ENCODE peak calls at places on chromosomes 11 and 22, in six cellular contexts. One of them, this sample, is unnamed.

GRCh38 chr22:19242699-19243098 is 48.8 kb downstream of the CLTCL1 start:
- DNase-seq in body of pancreas: no peak
- DNase-seq in left ventricle myocardium inferior: no peak
- DNase-seq in activated B cell treated with CpG ODN at 0.5 μM for 24 hours: no peak
- DNase-seq in mesothelial cell of epicardium: no peak
- DNase-seq in suprapubic skin: no peak
- DNase-seq in this sample: no peak

GRCh38 chr11:44609028-44609782 is 43.7 kb downstream of the CD82 start:
- DNase-seq in suprapubic skin: no peak
- DNase-seq in mesothelial cell of epicardium: no peak
- DNase-seq in left ventricle myocardium inferior: no peak
- DNase-seq in activated B cell treated with CpG ODN at 0.5 μM for 24 hours: peak
- DNase-seq in body of pancreas: no peak
- DNase-seq in this sample: peak

GRCh38 chr11:134050541-134051383 is 18.1 kb upstream of the JAM3 start:
- DNase-seq in suprapubic skin: peak
- DNase-seq in mesothelial cell of epicardium: peak
- DNase-seq in activated B cell treated with CpG ODN at 0.5 μM for 24 hours: peak
- DNase-seq in body of pancreas: peak
- DNase-seq in left ventricle myocardium inferior: peak
- DNase-seq in this sample: peak

GRCh38 chr22:29146101-29146560 is 59.6 kb upstream of the EMID1 start:
- DNase-seq in body of pancreas: no peak
- DNase-seq in mesothelial cell of epicardium: no peak
- DNase-seq in left ventricle myocardium inferior: no peak
- DNase-seq in activated B cell treated with CpG ODN at 0.5 μM for 24 hours: no peak
- DNase-seq in suprapubic skin: peak
- DNase-seq in this sample: no peak

GRCh38 chr11:104765401-104765800 is 132.9 kb downstream of the CASP12 start:
- DNase-seq in mesothelial cell of epicardium: no peak
- DNase-seq in body of pancreas: no peak
- DNase-seq in activated B cell treated with CpG ODN at 0.5 μM for 24 hours: no peak
- DNase-seq in suprapubic skin: no peak
- DNase-seq in left ventricle myocardium inferior: no peak
- DNase-seq in this sample: no peak

GRCh38 chr11:78946945-78947914 is 372.6 kb upstream of the NARS2 start:
- DNase-seq in body of pancreas: no peak
- DNase-seq in activated B cell treated with CpG ODN at 0.5 μM for 24 hours: no peak
- DNase-seq in left ventricle myocardium inferior: no peak
- DNase-seq in mesothelial cell of epicardium: no peak
- DNase-seq in suprapubic skin: no peak
- DNase-seq in this sample: no peak

GRCh38 chr11:75024764-75025211 is 36.1 kb downstream of the NEU3 start:
- DNase-seq in activated B cell treated with CpG ODN at 0.5 μM for 24 hours: no peak
- DNase-seq in body of pancreas: no peak
- DNase-seq in left ventricle myocardium inferior: no peak
- DNase-seq in mesothelial cell of epicardium: no peak
- DNase-seq in suprapubic skin: no peak
- DNase-seq in this sample: no peak

GRCh38 chr11:132402056-132402684 is 1031.8 kb downstream of the NTM start:
- DNase-seq in activated B cell treated with CpG ODN at 0.5 μM for 24 hours: no peak
- DNase-seq in mesothelial cell of epicardium: peak
- DNase-seq in body of pancreas: peak
- DNase-seq in suprapubic skin: no peak
- DNase-seq in left ventricle myocardium inferior: peak
- DNase-seq in this sample: peak

GRCh38 chr22:46518038-46518437 is 19.4 kb downstream of the CELSR1 start:
- DNase-seq in activated B cell treated with CpG ODN at 0.5 μM for 24 hours: no peak
- DNase-seq in left ventricle myocardium inferior: no peak
- DNase-seq in mesothelial cell of epicardium: no peak
- DNase-seq in suprapubic skin: peak
- DNase-seq in body of pancreas: no peak
- DNase-seq in this sample: no peak

GRCh38 chr11:116641561-116642045 is 131.2 kb downstream of the BUD13 start:
- DNase-seq in mesothelial cell of epicardium: peak
- DNase-seq in left ventricle myocardium inferior: peak
- DNase-seq in body of pancreas: peak
- DNase-seq in suprapubic skin: no peak
- DNase-seq in activated B cell treated with CpG ODN at 0.5 μM for 24 hours: no peak
- DNase-seq in this sample: peak

GRCh38 chr11:110758012-110758411 is 45.8 kb upstream of the ARHGAP20 start:
- DNase-seq in suprapubic skin: no peak
- DNase-seq in mesothelial cell of epicardium: no peak
- DNase-seq in left ventricle myocardium inferior: no peak
- DNase-seq in activated B cell treated with CpG ODN at 0.5 μM for 24 hours: no peak
- DNase-seq in body of pancreas: no peak
- DNase-seq in this sample: no peak

GRCh38 chr11:117828641-117829368 is 4.3 kb upstream of the FXYD2 start:
- DNase-seq in body of pancreas: peak
- DNase-seq in suprapubic skin: peak
- DNase-seq in activated B cell treated with CpG ODN at 0.5 μM for 24 hours: peak
- DNase-seq in left ventricle myocardium inferior: peak
- DNase-seq in mesothelial cell of epicardium: peak
- DNase-seq in this sample: peak

GRCh38 chr22:21832291-21833290 is 34.9 kb downstream of the MAPK1 start:
- DNase-seq in left ventricle myocardium inferior: no peak
- DNase-seq in activated B cell treated with CpG ODN at 0.5 μM for 24 hours: no peak
- DNase-seq in body of pancreas: no peak
- DNase-seq in mesothelial cell of epicardium: no peak
- DNase-seq in suprapubic skin: no peak
- DNase-seq in this sample: no peak

GRCh38 chr11:3200388-3201111 is 18.1 kb downstream of the MRGPRG start:
- DNase-seq in activated B cell treated with CpG ODN at 0.5 μM for 24 hours: no peak
- DNase-seq in left ventricle myocardium inferior: no peak
- DNase-seq in suprapubic skin: peak
- DNase-seq in body of pancreas: no peak
- DNase-seq in mesothelial cell of epicardium: no peak
- DNase-seq in this sample: no peak

GRCh38 chr11:613369-613968 is 2.3 kb downstream of the IRF7 start:
- DNase-seq in suprapubic skin: peak
- DNase-seq in activated B cell treated with CpG ODN at 0.5 μM for 24 hours: no peak
- DNase-seq in body of pancreas: peak
- DNase-seq in mesothelial cell of epicardium: no peak
- DNase-seq in left ventricle myocardium inferior: peak
- DNase-seq in this sample: peak

GRCh38 chr11:27977031-27977430 is 130.9 kb downstream of the KIF18A start:
- DNase-seq in activated B cell treated with CpG ODN at 0.5 μM for 24 hours: no peak
- DNase-seq in mesothelial cell of epicardium: no peak
- DNase-seq in body of pancreas: no peak
- DNase-seq in left ventricle myocardium inferior: no peak
- DNase-seq in suprapubic skin: no peak
- DNase-seq in this sample: no peak

GRCh38 chr11:38315151-38315550 is 1717.1 kb upstream of the RAG2 start:
- DNase-seq in body of pancreas: no peak
- DNase-seq in suprapubic skin: no peak
- DNase-seq in mesothelial cell of epicardium: no peak
- DNase-seq in left ventricle myocardium inferior: no peak
- DNase-seq in activated B cell treated with CpG ODN at 0.5 μM for 24 hours: no peak
- DNase-seq in this sample: no peak

GRCh38 chr11:5596611-5597201 is at the start of gene TRIM6:
- DNase-seq in mesothelial cell of epicardium: peak
- DNase-seq in left ventricle myocardium inferior: peak
- DNase-seq in activated B cell treated with CpG ODN at 0.5 μM for 24 hours: no peak
- DNase-seq in suprapubic skin: peak
- DNase-seq in body of pancreas: peak
- DNase-seq in this sample: peak

GRCh38 chr11:132196928-132197327 is 826.5 kb downstream of the NTM start:
- DNase-seq in left ventricle myocardium inferior: no peak
- DNase-seq in body of pancreas: no peak
- DNase-seq in suprapubic skin: no peak
- DNase-seq in mesothelial cell of epicardium: no peak
- DNase-seq in activated B cell treated with CpG ODN at 0.5 μM for 24 hours: no peak
- DNase-seq in this sample: no peak

GRCh38 chr11:70409437-70409836 is 11.1 kb downstream of the CTTN start:
- DNase-seq in mesothelial cell of epicardium: no peak
- DNase-seq in left ventricle myocardium inferior: no peak
- DNase-seq in suprapubic skin: no peak
- DNase-seq in activated B cell treated with CpG ODN at 0.5 μM for 24 hours: no peak
- DNase-seq in body of pancreas: no peak
- DNase-seq in this sample: no peak

GRCh38 chr11:94586546-94586945 is 19.4 kb downstream of the PIWIL4 start:
- DNase-seq in left ventricle myocardium inferior: no peak
- DNase-seq in activated B cell treated with CpG ODN at 0.5 μM for 24 hours: no peak
- DNase-seq in suprapubic skin: no peak
- DNase-seq in body of pancreas: no peak
- DNase-seq in mesothelial cell of epicardium: no peak
- DNase-seq in this sample: no peak

GRCh38 chr22:45318558-45319318 is 9.0 kb downstream of the FAM118A start:
- DNase-seq in mesothelial cell of epicardium: no peak
- DNase-seq in activated B cell treated with CpG ODN at 0.5 μM for 24 hours: no peak
- DNase-seq in suprapubic skin: no peak
- DNase-seq in body of pancreas: no peak
- DNase-seq in left ventricle myocardium inferior: no peak
- DNase-seq in this sample: peak

GRCh38 chr11:64359712-64360402 is 895 bp downstream of the RPS6KA4 start:
- DNase-seq in body of pancreas: peak
- DNase-seq in left ventricle myocardium inferior: no peak
- DNase-seq in activated B cell treated with CpG ODN at 0.5 μM for 24 hours: no peak
- DNase-seq in mesothelial cell of epicardium: no peak
- DNase-seq in suprapubic skin: peak
- DNase-seq in this sample: peak

GRCh38 chr11:88399171-88399570 is 61.6 kb upstream of the CTSC start:
- DNase-seq in mesothelial cell of epicardium: no peak
- DNase-seq in suprapubic skin: no peak
- DNase-seq in body of pancreas: no peak
- DNase-seq in activated B cell treated with CpG ODN at 0.5 μM for 24 hours: no peak
- DNase-seq in left ventricle myocardium inferior: no peak
- DNase-seq in this sample: no peak

GRCh38 chr11:78795862-78796261 is 221.2 kb upstream of the NARS2 start:
- DNase-seq in left ventricle myocardium inferior: no peak
- DNase-seq in mesothelial cell of epicardium: no peak
- DNase-seq in activated B cell treated with CpG ODN at 0.5 μM for 24 hours: no peak
- DNase-seq in suprapubic skin: no peak
- DNase-seq in body of pancreas: no peak
- DNase-seq in this sample: no peak

GRCh38 chr11:57571631-57572030 is 4.2 kb upstream of the UBE2L6 start:
- DNase-seq in activated B cell treated with CpG ODN at 0.5 μM for 24 hours: no peak
- DNase-seq in body of pancreas: no peak
- DNase-seq in mesothelial cell of epicardium: no peak
- DNase-seq in left ventricle myocardium inferior: no peak
- DNase-seq in suprapubic skin: no peak
- DNase-seq in this sample: no peak

GRCh38 chr22:45344339-45344738 is 34.6 kb downstream of the FAM118A start:
- DNase-seq in mesothelial cell of epicardium: no peak
- DNase-seq in left ventricle myocardium inferior: no peak
- DNase-seq in suprapubic skin: no peak
- DNase-seq in activated B cell treated with CpG ODN at 0.5 μM for 24 hours: no peak
- DNase-seq in body of pancreas: no peak
- DNase-seq in this sample: no peak

GRCh38 chr11:9663699-9664275 is at the start of gene SWAP70:
- DNase-seq in suprapubic skin: peak
- DNase-seq in body of pancreas: peak
- DNase-seq in left ventricle myocardium inferior: peak
- DNase-seq in activated B cell treated with CpG ODN at 0.5 μM for 24 hours: peak
- DNase-seq in mesothelial cell of epicardium: peak
- DNase-seq in this sample: peak
- TF ChIP-seq CTCF in suprapubic skin: peak
- TF ChIP-seq CTCF in body of pancreas: peak
- TF ChIP-seq CTCF in left ventricle myocardium inferior: peak
- TF ChIP-seq CTCF in activated B cell treated with CpG ODN at 0.5 μM for 24 hours: no peak
- TF ChIP-seq CTCF in mesothelial cell of epicardium: no peak
- TF ChIP-seq CTCF in this sample: no peak

GRCh38 chr22:35518781-35519180 is 21.9 kb upstream of the RASD2 start:
- DNase-seq in suprapubic skin: no peak
- DNase-seq in body of pancreas: no peak
- DNase-seq in activated B cell treated with CpG ODN at 0.5 μM for 24 hours: no peak
- DNase-seq in left ventricle myocardium inferior: no peak
- DNase-seq in mesothelial cell of epicardium: no peak
- DNase-seq in this sample: no peak

GRCh38 chr22:35519306-35520000 is 21.2 kb upstream of the RASD2 start:
- DNase-seq in mesothelial cell of epicardium: no peak
- DNase-seq in activated B cell treated with CpG ODN at 0.5 μM for 24 hours: no peak
- DNase-seq in suprapubic skin: no peak
- DNase-seq in body of pancreas: no peak
- DNase-seq in left ventricle myocardium inferior: no peak
- DNase-seq in this sample: no peak

GRCh38 chr22:35516723-35517122 is 23.9 kb upstream of the RASD2 start:
- DNase-seq in mesothelial cell of epicardium: no peak
- DNase-seq in left ventricle myocardium inferior: no peak
- DNase-seq in body of pancreas: no peak
- DNase-seq in activated B cell treated with CpG ODN at 0.5 μM for 24 hours: no peak
- DNase-seq in suprapubic skin: no peak
- DNase-seq in this sample: no peak

GRCh38 chr22:35517207-35517606 is 23.4 kb upstream of the RASD2 start:
- DNase-seq in mesothelial cell of epicardium: no peak
- DNase-seq in activated B cell treated with CpG ODN at 0.5 μM for 24 hours: no peak
- DNase-seq in body of pancreas: no peak
- DNase-seq in suprapubic skin: no peak
- DNase-seq in left ventricle myocardium inferior: no peak
- DNase-seq in this sample: no peak

GRCh38 chr22:35517769-35518530 is 22.7 kb upstream of the RASD2 start:
- DNase-seq in body of pancreas: no peak
- DNase-seq in suprapubic skin: no peak
- DNase-seq in mesothelial cell of epicardium: no peak
- DNase-seq in left ventricle myocardium inferior: no peak
- DNase-seq in activated B cell treated with CpG ODN at 0.5 μM for 24 hours: no peak
- DNase-seq in this sample: no peak
- TF ChIP-seq CTCF in body of pancreas: no peak
- TF ChIP-seq CTCF in suprapubic skin: no peak
- TF ChIP-seq CTCF in mesothelial cell of epicardium: no peak
- TF ChIP-seq CTCF in left ventricle myocardium inferior: no peak
- TF ChIP-seq CTCF in activated B cell treated with CpG ODN at 0.5 μM for 24 hours: no peak
- TF ChIP-seq CTCF in this sample: no peak

GRCh38 chr22:37571258-37571991 is 8.5 kb downstream of the LGALS2 start:
- DNase-seq in left ventricle myocardium inferior: no peak
- DNase-seq in suprapubic skin: no peak
- DNase-seq in mesothelial cell of epicardium: no peak
- DNase-seq in activated B cell treated with CpG ODN at 0.5 μM for 24 hours: no peak
- DNase-seq in body of pancreas: peak
- DNase-seq in this sample: no peak
- TF ChIP-seq CTCF in left ventricle myocardium inferior: no peak
- TF ChIP-seq CTCF in suprapubic skin: no peak
- TF ChIP-seq CTCF in mesothelial cell of epicardium: no peak
- TF ChIP-seq CTCF in activated B cell treated with CpG ODN at 0.5 μM for 24 hours: no peak
- TF ChIP-seq CTCF in body of pancreas: peak
- TF ChIP-seq CTCF in this sample: peak

GRCh38 chr11:65538232-65538914 is 13.5 kb downstream of the SCYL1 start:
- DNase-seq in body of pancreas: no peak
- DNase-seq in mesothelial cell of epicardium: no peak
- DNase-seq in suprapubic skin: no peak
- DNase-seq in activated B cell treated with CpG ODN at 0.5 μM for 24 hours: no peak
- DNase-seq in left ventricle myocardium inferior: no peak
- DNase-seq in this sample: no peak

GRCh38 chr11:65538915-65539374 is 14.1 kb downstream of the SCYL1 start:
- DNase-seq in suprapubic skin: no peak
- DNase-seq in activated B cell treated with CpG ODN at 0.5 μM for 24 hours: no peak
- DNase-seq in body of pancreas: no peak
- DNase-seq in mesothelial cell of epicardium: no peak
- DNase-seq in left ventricle myocardium inferior: no peak
- DNase-seq in this sample: no peak

GRCh38 chr11:65540290-65541092 is 15.6 kb downstream of the SCYL1 start:
- DNase-seq in suprapubic skin: peak
- DNase-seq in activated B cell treated with CpG ODN at 0.5 μM for 24 hours: peak
- DNase-seq in left ventricle myocardium inferior: peak
- DNase-seq in mesothelial cell of epicardium: peak
- DNase-seq in body of pancreas: peak
- DNase-seq in this sample: peak

GRCh38 chr11:65541093-65542010 is 16.5 kb downstream of the SCYL1 start:
- DNase-seq in body of pancreas: no peak
- DNase-seq in activated B cell treated with CpG ODN at 0.5 μM for 24 hours: no peak
- DNase-seq in mesothelial cell of epicardium: no peak
- DNase-seq in left ventricle myocardium inferior: no peak
- DNase-seq in suprapubic skin: no peak
- DNase-seq in this sample: no peak

GRCh38 chr11:65539401-65540289 is 14.8 kb downstream of the SCYL1 start:
- DNase-seq in suprapubic skin: no peak
- DNase-seq in left ventricle myocardium inferior: no peak
- DNase-seq in body of pancreas: peak
- DNase-seq in mesothelial cell of epicardium: no peak
- DNase-seq in activated B cell treated with CpG ODN at 0.5 μM for 24 hours: peak
- DNase-seq in this sample: no peak
- TF ChIP-seq CTCF in suprapubic skin: peak
- TF ChIP-seq CTCF in left ventricle myocardium inferior: no peak
- TF ChIP-seq CTCF in body of pancreas: no peak
- TF ChIP-seq CTCF in mesothelial cell of epicardium: no peak
- TF ChIP-seq CTCF in activated B cell treated with CpG ODN at 0.5 μM for 24 hours: no peak
- TF ChIP-seq CTCF in this sample: no peak

This sample was measured in GM06990.